ENCODE peak calls at places on chromosomes 7 and 10, in six cellular contexts. M, S, Z, L, J and Y are unnamed samples.

GRCh38 chr7:12923971-12924370 is 236.5 kb downstream of the ARL4A start:
- DNase-seq in J (no peak), Z (no peak), M (no peak), S (no peak), L (no peak), Y (no peak)

GRCh38 chr10:6581750-6582697 is 1.9 kb upstream of the PRKCQ start:
- DNase-seq in Z (no peak), M (no peak), S (no peak), L (no peak), J (no peak), Y (no peak)

GRCh38 chr7:8594115-8594514 is 160.7 kb downstream of the NXPH1 start:
- DNase-seq in Z (no peak), L (no peak), S (no peak), M (no peak), J (no peak), Y (no peak)

GRCh38 chr10:97333351-97333600 is 1.3 kb downstream of the FRAT2 start:
- DNase-seq in M (no peak), Z (no peak), S (no peak), J (no peak), L (no peak), Y (no peak)

GRCh38 chr7:91230503-91230902 is 33.7 kb upstream of the FZD1 start:
- DNase-seq in S (no peak), Z (no peak), J (no peak), L (no peak), M (no peak), Y (no peak)

GRCh38 chr7:74293577-74293908 is 4.3 kb downstream of the CLIP2 start:
- DNase-seq in L (no peak), Z (no peak), J (no peak), S (no peak), M (no peak), Y (no peak)

GRCh38 chr7:126213876-126214275 is 1038.9 kb downstream of the GRM8 start:
- DNase-seq in Z (no peak), S (no peak), J (no peak), M (no peak), L (no peak), Y (no peak)

GRCh38 chr10:28089467-28089866 is 90.6 kb upstream of the ODAD2 start:
- DNase-seq in Z (no peak), L (no peak), M (no peak), S (no peak), J (no peak), Y (no peak)

GRCh38 chr10:117594722-117595121 is 52.2 kb downstream of the EMX2 start:
- DNase-seq in J (no peak), Z (no peak), M (no peak), L (no peak), S (no peak), Y (no peak)

GRCh38 chr7:27248911-27249723 is 6.5 kb downstream of the EVX1 start:
- DNase-seq in M (no peak), L (no peak), Z (no peak), S (no peak), J (no peak), Y (no peak)

GRCh38 chr7:13903997-13904396 is 85.5 kb downstream of the ETV1 start:
- DNase-seq in L (no peak), M (no peak), Z (no peak), S (no peak), J (no peak), Y (no peak)

GRCh38 chr7:50418934-50419333 is 31.2 kb downstream of the FIGNL1 start:
- DNase-seq in Z (no peak), S (no peak), M (no peak), J (no peak), L (no peak), Y (no peak)

GRCh38 chr10:116685807-116686206 is 56.6 kb downstream of the HSPA12A start:
- DNase-seq in M (no peak), J (no peak), L (no peak), Z (no peak), S (no peak), Y (peak; percentile 56)

GRCh38 chr10:70137927-70138883 is 5.6 kb upstream of the AIFM2 start:
- DNase-seq in Z (peak; percentile 72), J (peak; percentile 59), S (no peak), L (peak; percentile 30), M (no peak), Y (peak; percentile 49)

GRCh38 chr10:48607356-48608278 is 2.7 kb upstream of the ARHGAP22 start:
- DNase-seq in Z (no peak), L (no peak), S (no peak), J (peak; percentile 37), M (no peak), Y (peak; percentile 53)

GRCh38 chr7:131042269-131043160 is 285.2 kb upstream of the MKLN1 start:
- DNase-seq in Z (no peak), L (no peak), J (no peak), S (no peak), M (no peak), Y (no peak)

GRCh38 chr10:1187151-1187854 is 131.1 kb downstream of the WDR37 start:
- DNase-seq in S (no peak), Z (no peak), L (no peak), M (peak; percentile 30), J (peak; percentile 71), Y (peak; percentile 58)

GRCh38 chr10:118332247-118332646 is 9.9 kb downstream of the FAM204A start:
- DNase-seq in M (no peak), S (no peak), Z (no peak), J (no peak), L (no peak), Y (no peak)

GRCh38 chr7:2729893-2730716 is 42.1 kb downstream of the AMZ1 start:
- DNase-seq in M (peak; percentile 64), L (peak; percentile 24), S (no peak), J (peak; percentile 72), Z (no peak), Y (peak; percentile 89)

GRCh38 chr10:79299397-79300370 is 47.6 kb upstream of the PPIF start:
- DNase-seq in J (no peak), Z (no peak), S (peak; percentile 43), M (no peak), L (no peak), Y (no peak)

GRCh38 chr7:128446306-128446705 is 9.4 kb upstream of the HILPDA start:
- DNase-seq in Z (no peak), L (no peak), M (peak; percentile 49), J (no peak), S (no peak), Y (no peak)

GRCh38 chr10:121324678-121325213 is 273.5 kb downstream of the FGFR2 start:
- DNase-seq in L (no peak), S (peak; percentile 23), M (no peak), J (no peak), Z (peak; percentile 28), Y (no peak)

GRCh38 chr10:43068136-43068395 is 8.8 kb upstream of the RET start:
- DNase-seq in Z (no peak), L (no peak), M (no peak), J (no peak), S (no peak), Y (no peak)

GRCh38 chr7:5428470-5429252 is 5.0 kb upstream of the TNRC18 start:
- DNase-seq in Z (peak; percentile 73), M (peak; percentile 79), L (peak; percentile 70), J (peak; percentile 93), S (no peak), Y (peak; percentile 95)

DNA sequence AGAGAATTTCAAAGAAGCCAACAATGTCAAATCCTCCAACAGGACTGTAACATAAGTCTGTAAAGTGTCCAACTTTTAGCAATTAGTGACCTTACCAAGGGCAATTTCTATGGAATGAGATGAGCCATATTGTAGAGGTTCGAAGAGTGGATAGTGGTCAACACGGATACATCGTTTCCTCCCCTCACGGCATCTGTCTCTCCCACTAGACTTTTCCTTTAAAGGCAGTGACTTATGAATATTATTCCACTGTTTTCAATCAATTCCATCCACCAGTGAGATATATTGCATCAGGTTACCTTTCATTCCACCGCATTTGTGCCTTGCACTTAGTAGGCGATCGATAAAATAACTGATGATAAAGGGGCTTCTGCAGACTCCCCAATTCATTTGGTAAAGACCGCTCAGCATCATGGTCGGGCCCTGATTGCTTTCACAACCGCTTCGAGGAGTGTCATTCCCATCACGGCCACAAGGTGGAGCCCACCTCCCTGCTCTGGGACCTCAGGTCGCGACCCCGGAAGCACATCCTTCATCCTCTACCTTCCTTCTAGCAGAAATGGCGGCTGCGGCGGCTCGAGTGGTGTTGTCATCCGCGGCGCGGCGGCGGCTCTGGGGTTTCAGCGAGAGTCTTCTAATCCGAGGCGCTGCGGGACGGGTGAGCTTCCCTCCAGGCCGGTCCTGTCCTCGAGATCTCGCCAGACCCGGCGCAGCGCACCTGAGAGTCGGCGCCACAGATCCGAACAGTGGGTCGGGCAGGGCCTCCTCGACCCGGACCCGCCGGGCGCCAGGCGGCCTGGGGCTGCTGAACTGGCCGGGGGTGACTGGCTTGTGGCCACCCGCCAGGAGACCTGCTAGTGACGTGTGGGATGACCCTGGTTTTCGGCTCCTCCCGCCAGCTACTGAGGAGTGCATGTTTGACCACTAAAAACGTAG is at the start of gene PMPCB:
- DNase-seq in M (peak; percentile 98), Z (peak; percentile 97), S (peak; percentile 95), L (peak; percentile 97), J (peak; percentile 97), Y (peak; percentile 97)
- TF ChIP-seq EP300 in M (no peak), Z (no peak), S (no peak), L (no peak), J (no peak), Y (no peak)

DNA sequence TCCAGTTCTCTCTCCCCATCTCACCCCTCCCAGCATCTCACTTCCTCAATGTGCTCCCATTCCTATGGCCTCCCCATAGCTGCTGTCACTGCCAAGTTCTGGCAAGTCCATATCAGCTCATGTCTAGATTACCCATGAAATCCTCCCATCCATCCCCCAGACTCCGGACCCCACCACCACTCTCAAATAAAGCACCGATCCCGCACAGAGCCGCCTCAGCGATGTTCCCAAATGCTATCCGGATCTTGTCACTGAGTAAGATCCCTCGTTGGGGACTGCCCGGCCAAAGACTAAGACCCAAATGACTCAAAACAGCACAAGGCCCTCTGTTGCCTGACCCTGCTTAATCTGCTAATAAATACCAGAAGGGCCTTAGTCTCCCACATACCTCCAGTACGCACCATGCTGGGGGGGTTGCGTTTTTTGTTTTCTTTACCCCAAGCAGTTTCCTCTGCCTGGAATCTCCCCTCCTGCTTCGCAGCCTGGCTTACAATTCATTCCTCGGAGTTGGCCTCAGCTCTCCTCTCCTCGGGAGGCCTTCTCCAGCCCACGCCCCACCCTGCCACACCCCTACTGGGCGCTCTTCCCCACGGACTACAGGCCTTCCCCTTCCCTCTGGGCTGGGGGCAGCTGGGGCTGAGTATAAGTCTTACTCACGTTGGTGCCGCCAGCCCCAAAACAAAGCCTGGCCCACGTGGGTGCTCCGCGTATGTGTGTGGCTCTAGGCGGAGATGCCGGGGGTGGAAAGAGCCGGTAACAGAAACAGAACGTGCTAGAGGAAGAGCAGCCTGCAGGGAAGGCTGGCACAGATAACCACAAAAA is 1.8 kb upstream of the DUSP5 start:
- DNase-seq in Z (peak; percentile 46), M (peak; percentile 53), S (peak; percentile 69), L (peak; percentile 29), J (no peak), Y (peak; percentile 76)
- TF ChIP-seq POLR2A in Z (no peak), M (no peak), S (peak; percentile 32), L (no peak), J (no peak), Y (no peak)

DNA sequence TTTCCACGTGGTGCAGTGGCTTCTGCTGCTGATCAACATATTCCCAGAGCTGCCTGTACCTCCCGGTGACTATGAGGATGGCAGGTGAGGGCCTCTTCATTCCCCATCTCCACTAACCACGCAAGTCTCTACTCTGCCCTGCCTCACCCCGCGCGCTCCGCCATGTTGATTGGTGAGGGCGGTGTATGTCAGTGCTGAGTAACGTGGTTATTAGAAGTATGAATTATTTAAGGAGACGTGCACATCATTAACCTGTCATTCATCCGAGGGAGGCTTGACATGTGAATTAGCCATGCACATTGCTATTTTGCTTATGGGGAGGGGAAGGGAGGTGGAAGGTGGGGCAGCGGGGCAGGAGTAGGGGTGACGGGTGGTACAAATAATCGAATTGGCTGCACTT is 138.6 kb downstream of the SORCS3 start:
- DNase-seq in J (no peak), Z (no peak), S (no peak), M (no peak), L (no peak), Y (no peak)
- TF ChIP-seq EP300 in J (no peak), Z (no peak), S (no peak), M (no peak), L (no peak), Y (no peak)

GRCh38 chr10:38184477-38184876 is 90.3 kb downstream of the ZNF37A start:
- DNase-seq in S (no peak), J (no peak), Z (no peak), M (no peak), L (no peak), Y (no peak)
- TF ChIP-seq POLR2A in S (no peak), J (no peak), Z (no peak), M (no peak), L (no peak), Y (no peak)